ENCODE peak calls at places on chromosomes 7 and 10, in eight cellular contexts. P, S, W, B, R, G, C and T are unnamed samples.

GRCh38 chr10:75672842-75673241 is 241.4 kb downstream of the LRMDA start:
- DNase-seq in W (no peak), G (peak), P (no peak), R (peak), C (peak), S (no peak), B (no peak), T (no peak)

GRCh38 chr10:53898532-53898931 is 902.5 kb downstream of the PCDH15 start:
- DNase-seq in P (no peak), W (no peak), B (no peak), G (no peak), S (no peak), R (no peak), C (no peak), T (no peak)

GRCh38 chr10:128897414-128897928 is 569.6 kb upstream of the MGMT start:
- DNase-seq in R (no peak), P (no peak), C (no peak), S (peak), B (no peak), W (no peak), G (no peak), T (no peak)

GRCh38 chr7:5426226-5426475 is 2.5 kb upstream of the TNRC18 start:
- DNase-seq in R (no peak), S (no peak), W (no peak), B (no peak), G (peak), C (peak), P (no peak), T (no peak)

GRCh38 chr7:4168556-4168955 is 513.5 kb upstream of the FOXK1 start:
- DNase-seq in B (no peak), G (no peak), W (no peak), P (no peak), S (no peak), R (no peak), C (no peak), T (no peak)

GRCh38 chr10:73205956-73206355 is 38.0 kb downstream of the FAM149B1 start:
- DNase-seq in S (no peak), G (no peak), R (no peak), B (no peak), W (no peak), C (no peak), P (no peak), T (no peak)

GRCh38 chr7:148983220-148984146 is 44.8 kb downstream of the PDIA4 start:
- DNase-seq in B (peak), R (peak), C (peak), P (peak), W (peak), S (peak), G (peak), T (peak)

GRCh38 chr7:66964391-66964790 is 31.0 kb downstream of the SBDS start:
- DNase-seq in W (no peak), S (no peak), B (no peak), P (no peak), C (peak), R (peak), G (peak), T (no peak)

GRCh38 chr7:117087639-117088396 is 134.5 kb downstream of the ST7 start:
- DNase-seq in B (no peak), R (peak), S (no peak), P (no peak), W (no peak), C (peak), G (no peak), T (no peak)

GRCh38 chr10:122999347-122999746 is 9.2 kb downstream of the IKZF5 start:
- DNase-seq in G (no peak), W (no peak), C (no peak), B (no peak), S (no peak), P (no peak), R (no peak), T (no peak)

GRCh38 chr7:46133076-46133475 is 212.0 kb upstream of the IGFBP3 start:
- DNase-seq in G (no peak), W (no peak), P (no peak), R (no peak), C (peak), S (no peak), B (no peak), T (no peak)

GRCh38 chr10:48691812-48692528 is 7.3 kb downstream of the WDFY4 start:
- DNase-seq in B (no peak), P (no peak), G (no peak), R (no peak), S (no peak), C (no peak), W (no peak), T (no peak)

GRCh38 chr10:49567810-49568209 is 28.9 kb upstream of the ERCC6 start:
- DNase-seq in S (no peak), W (no peak), R (no peak), B (no peak), G (no peak), P (no peak), C (no peak), T (no peak)

GRCh38 chr10:18681971-18682403 is 22.8 kb downstream of the ARL5B start:
- DNase-seq in P (no peak), G (peak), R (peak), B (no peak), W (no peak), C (peak), S (no peak), T (no peak)

GRCh38 chr7:150897502-150898474 is 45.5 kb downstream of the AOC1 start:
- DNase-seq in P (no peak), W (peak), C (no peak), G (no peak), S (no peak), R (no peak), B (no peak), T (no peak)

GRCh38 chr10:33335550-33335799 is 1.0 kb upstream of the NRP1 start:
- DNase-seq in W (peak), C (no peak), B (no peak), R (peak), G (no peak), S (no peak), P (no peak), T (no peak)

GRCh38 chr10:8138471-8138870 is 84.0 kb downstream of the GATA3 start:
- DNase-seq in P (no peak), C (peak), B (no peak), G (peak), S (no peak), W (no peak), R (peak), T (no peak)

GRCh38 chr10:113228570-113228969 is 278.5 kb downstream of the TCF7L2 start:
- DNase-seq in R (peak), S (no peak), C (peak), G (peak), P (no peak), W (no peak), B (no peak), T (no peak)

GRCh38 chr10:24097771-24098207 is 111.1 kb upstream of the KIAA1217 start:
- DNase-seq in R (no peak), P (no peak), C (peak), W (no peak), G (no peak), B (no peak), S (peak), T (no peak)

GRCh38 chr7:158957921-158958471 is 101.6 kb downstream of the DYNC2I1 start:
- DNase-seq in W (peak), R (no peak), C (no peak), S (no peak), P (no peak), B (no peak), G (no peak), T (peak)

GRCh38 chr7:136869006-136869961 is 832 bp downstream of the CHRM2 start:
- DNase-seq in B (peak), P (no peak), W (no peak), R (peak), C (peak), S (peak), G (peak), T (peak)

GRCh38 chr7:150631866-150632864 is at the start of gene GIMAP6:
- DNase-seq in R (no peak), S (no peak), B (no peak), C (no peak), W (peak), P (no peak), G (no peak), T (no peak)

GRCh38 chr7:74032191-74032490 is 4.2 kb downstream of the ELN start:
- DNase-seq in R (peak), S (no peak), C (peak), W (no peak), P (no peak), B (peak), G (peak), T (peak)

GRCh38 chr7:94632338-94633024 is 23.5 kb downstream of the SGCE start:
- DNase-seq in B (no peak), R (peak), W (no peak), P (no peak), S (peak), G (peak), C (peak), T (no peak)

GRCh38 chr10:60778978-60779668 is 845 bp downstream of the CDK1 start:
- DNase-seq in S (no peak), G (no peak), B (no peak), R (no peak), W (no peak), C (peak), P (no peak), T (no peak)

GRCh38 chr7:44566680-44567079 is 7.0 kb downstream of the DDX56 start:
- DNase-seq in P (no peak), W (no peak), S (no peak), B (no peak), C (no peak), G (no peak), R (no peak), T (no peak)

GRCh38 chr10:44939691-44940401 is 19.8 kb upstream of the RASSF4 start:
- DNase-seq in B (no peak), W (no peak), S (no peak), G (peak), R (peak), P (no peak), C (no peak), T (no peak)
- H3K27ac ChIP-seq in B (no peak), W (no peak), S (no peak), G (no peak), R (no peak), P (no peak), C (no peak), T (no peak)

DNA sequence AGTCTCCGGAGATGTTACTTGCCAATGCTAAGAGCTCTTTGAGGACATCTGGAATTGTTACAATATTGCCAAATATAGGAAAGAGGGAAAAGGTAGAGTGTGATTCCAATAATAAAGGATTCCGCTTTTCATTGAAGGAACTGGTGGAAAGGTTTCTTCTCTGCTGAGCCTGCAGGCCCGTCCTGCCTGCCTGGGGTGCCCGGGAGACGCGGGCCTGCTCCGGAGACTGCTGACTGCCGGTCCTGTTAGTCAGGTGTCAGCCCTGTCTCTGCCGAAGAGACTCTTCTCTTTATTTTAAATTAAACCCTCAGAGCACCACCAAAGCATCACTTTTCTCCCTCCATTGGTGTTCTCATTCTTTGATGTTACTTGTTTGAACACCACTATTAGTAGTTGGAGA is 2.2 kb downstream of the EGFR start:
- DNase-seq in G (no peak), B (no peak), R (no peak), C (peak), S (no peak), P (no peak), W (no peak), T (no peak)
- H3K4me3 ChIP-seq in G (peak), B (peak), R (no peak), C (peak), S (no peak), P (peak), W (no peak), T (no peak)

DNA sequence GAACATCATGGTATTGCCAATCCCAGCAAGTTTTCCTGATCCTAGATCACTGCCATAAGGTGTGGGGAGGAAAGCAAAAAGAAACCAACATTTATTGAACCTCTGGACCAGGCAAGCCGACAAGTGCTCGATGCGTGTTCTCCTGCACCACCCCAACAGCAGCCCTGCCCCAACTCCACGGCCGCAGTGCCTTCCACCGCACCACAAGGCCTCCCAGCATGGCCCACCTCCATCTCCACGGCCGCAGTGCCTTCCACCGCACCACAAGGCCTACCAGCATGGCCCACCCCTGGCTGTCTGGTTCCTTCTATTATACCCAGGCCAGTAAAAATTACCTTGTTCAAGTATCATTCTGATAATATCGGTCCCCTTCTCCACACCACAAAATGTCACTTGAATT is 8.7 kb downstream of the HIPK2 start:
- DNase-seq in W (no peak), S (no peak), R (no peak), B (no peak), P (no peak), C (no peak), G (no peak), T (no peak)
- H3K27ac ChIP-seq in W (peak), S (no peak), R (no peak), B (no peak), P (no peak), C (no peak), G (no peak), T (no peak)

DNA sequence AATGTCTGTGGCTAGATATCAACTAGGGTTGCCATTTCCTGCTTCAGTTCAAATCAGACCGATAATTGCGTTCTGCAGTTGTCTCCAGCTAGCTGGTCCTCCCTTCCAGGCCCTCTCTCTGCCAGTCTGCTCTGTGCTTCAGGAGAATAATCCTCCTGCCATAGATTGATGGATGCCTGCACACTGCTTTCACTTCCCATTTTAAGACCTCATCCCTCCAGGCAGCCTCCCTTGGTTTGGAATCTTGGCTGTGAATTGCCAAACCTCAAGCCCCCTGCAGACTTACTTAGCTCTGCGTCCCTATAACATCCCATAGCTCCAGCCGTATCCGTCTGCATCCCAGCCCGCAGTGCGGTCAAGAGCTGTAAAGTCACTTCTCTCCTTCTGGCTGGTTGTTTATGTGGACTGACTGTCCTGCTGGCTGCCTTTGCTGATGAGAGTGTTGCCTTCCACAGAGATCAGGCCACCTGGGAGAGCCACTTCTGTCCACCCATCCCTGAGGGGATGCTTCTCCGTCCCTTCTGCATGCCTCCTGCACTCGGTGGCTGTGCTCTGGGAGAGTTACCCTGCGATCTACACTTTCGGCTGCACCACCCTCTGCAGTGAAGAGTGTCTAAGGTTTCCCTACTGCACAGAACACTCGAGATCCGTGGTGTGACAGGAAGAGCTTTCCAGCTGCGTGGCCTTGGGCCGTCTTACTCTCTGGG is 22.4 kb upstream of the KLF6 start:
- DNase-seq in G (no peak), B (no peak), C (peak), R (no peak), P (no peak), W (no peak), S (no peak), T (no peak)
- H3K4me3 ChIP-seq in G (no peak), B (no peak), C (no peak), R (no peak), P (no peak), W (no peak), S (no peak), T (no peak)

GRCh38 chr7:137881607-137882260 is 35.0 kb upstream of the DGKI start:
- DNase-seq in G (no peak), R (no peak), B (no peak), C (no peak), P (no peak), W (no peak), S (no peak), T (no peak)
- H3K27ac ChIP-seq in G (peak), R (no peak), B (no peak), C (peak), P (peak), W (no peak), S (no peak), T (no peak)

GRCh38 chr10:99551158-99551557 is 18.4 kb downstream of the NKX2-3 start:
- DNase-seq in G (peak), S (peak), W (peak), P (no peak), C (peak), B (no peak), R (peak), T (no peak)
- H3K4me3 ChIP-seq in G (no peak), S (no peak), W (no peak), P (no peak), C (no peak), B (no peak), R (no peak), T (no peak)

GRCh38 chr7:52708846-52709245 is 326.6 kb upstream of the POM121L12 start:
- DNase-seq in P (no peak), G (no peak), S (no peak), B (no peak), W (no peak), R (no peak), C (no peak), T (no peak)

GRCh38 chr7:52715701-52716100 is 319.7 kb upstream of the POM121L12 start:
- DNase-seq in B (no peak), G (no peak), S (peak), R (no peak), P (no peak), W (no peak), C (no peak), T (no peak)

GRCh38 chr7:52711951-52712350 is 323.5 kb upstream of the POM121L12 start:
- DNase-seq in P (no peak), R (no peak), B (no peak), S (no peak), W (no peak), C (no peak), G (no peak), T (no peak)

DNA sequence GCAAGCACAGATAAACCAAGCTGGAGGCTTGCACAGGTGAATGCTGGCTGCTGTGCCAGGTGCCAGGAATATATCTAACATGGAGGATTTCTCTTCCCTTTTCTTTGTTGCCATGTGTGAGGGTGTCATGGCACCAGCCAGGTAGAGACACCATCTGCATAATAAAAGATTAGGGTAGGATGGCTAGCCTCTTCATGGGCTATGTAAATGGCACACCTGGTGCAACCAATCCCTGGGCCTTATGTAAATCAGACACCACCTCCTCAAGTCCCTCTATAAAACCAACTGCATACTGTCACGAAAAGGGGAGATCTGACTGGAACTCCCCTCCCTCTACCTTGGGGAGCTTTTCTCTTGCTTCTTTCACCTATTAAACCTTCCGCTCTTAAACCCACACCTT is 322.5 kb upstream of the POM121L12 start:
- DNase-seq in C (no peak), W (no peak), R (no peak), G (no peak), B (no peak), S (no peak), P (no peak), T (no peak)
- H3K27ac ChIP-seq in C (no peak), W (no peak), R (no peak), G (no peak), B (no peak), S (no peak), P (no peak), T (no peak)

GRCh38 chr7:130908345-130909160 is 174.5 kb upstream of the KLF14 start:
- DNase-seq in P (no peak), G (peak), C (no peak), S (no peak), W (no peak), B (no peak), R (no peak), T (no peak)
- H3K4me3 ChIP-seq in P (no peak), G (peak), C (peak), S (no peak), W (no peak), B (no peak), R (no peak), T (no peak)

GRCh38 chr7:35757574-35757973 is 43.3 kb upstream of the SEPTIN7 start:
- DNase-seq in R (no peak), P (no peak), G (no peak), S (no peak), W (no peak), B (no peak), C (no peak), T (no peak)

GRCh38 chr7:35760082-35760770 is 40.6 kb upstream of the SEPTIN7 start:
- DNase-seq in B (no peak), R (no peak), C (no peak), P (no peak), W (no peak), S (no peak), G (peak), T (no peak)

GRCh38 chr7:35758421-35758820 is 42.4 kb upstream of the SEPTIN7 start:
- DNase-seq in G (no peak), B (no peak), R (no peak), P (no peak), C (peak), S (peak), W (no peak), T (no peak)

GRCh38 chr7:35761882-35762720 is 38.8 kb upstream of the SEPTIN7 start:
- DNase-seq in W (no peak), P (no peak), S (no peak), R (peak), G (peak), B (no peak), C (peak), T (no peak)

GRCh38 chr7:35762781-35763180 is 38.1 kb upstream of the SEPTIN7 start:
- DNase-seq in G (peak), C (no peak), W (no peak), B (no peak), R (peak), P (no peak), S (peak), T (no peak)
- H3K27ac ChIP-seq in G (peak), C (no peak), W (no peak), B (peak), R (peak), P (no peak), S (no peak), T (no peak)